ENCODE peak calls at places on chromosomes 7 and 10, in six cellular contexts. F is endothelial cell of umbilical vein, V is mesenchymal stem cell, A is HepG2, S is hepatocyte, Y is HCT116. Q is an unnamed sample.

GRCh38 chr10:20624642-20625041 is 272.5 kb downstream of the NEBL start:
- DNase-seq in F (no peak), V (peak), S (no peak), A (no peak), Y (no peak), Q (no peak)

GRCh38 chr7:79868010-79868409 is 266.6 kb upstream of the GNAI1 start:
- DNase-seq in Y (no peak), A (no peak), F (no peak), S (no peak), V (peak), Q (peak)

GRCh38 chr7:135508853-135509588 is 881 bp downstream of the CNOT4 start:
- DNase-seq in Y (no peak), V (peak), A (peak), F (peak), S (peak), Q (no peak)

GRCh38 chr10:80996615-80997193 is 459.0 kb downstream of the SH2D4B start:
- DNase-seq in A (no peak), Y (no peak), F (no peak), V (no peak), S (no peak), Q (no peak)

GRCh38 chr10:27998178-27998953 is 513 bp downstream of the ODAD2 start:
- DNase-seq in V (peak), F (peak), Y (no peak), A (no peak), S (peak), Q (peak)

GRCh38 chr10:3452234-3452633 is 279.7 kb upstream of the PITRM1 start:
- DNase-seq in Y (no peak), F (peak), S (peak), V (peak), A (no peak), Q (peak)

GRCh38 chr7:50261593-50261992 is 42.9 kb upstream of the IKZF1 start:
- DNase-seq in S (no peak), V (no peak), F (no peak), Y (no peak), A (no peak), Q (no peak)

GRCh38 chr10:34473174-34474059 is 341.7 kb downstream of the PARD3 start:
- DNase-seq in A (no peak), Y (no peak), S (no peak), V (peak), F (no peak), Q (no peak)

GRCh38 chr10:71242621-71243009 is 30.2 kb downstream of the UNC5B start:
- DNase-seq in V (no peak), F (no peak), A (no peak), S (no peak), Y (no peak), Q (no peak)

GRCh38 chr7:126529833-126530232 is 722.9 kb downstream of the GRM8 start:
- DNase-seq in A (no peak), F (no peak), V (no peak), S (no peak), Y (no peak), Q (no peak)

GRCh38 chr7:158024351-158024715 is 563.3 kb downstream of the PTPRN2 start:
- DNase-seq in S (no peak), Y (no peak), A (no peak), F (no peak), V (no peak), Q (no peak)

GRCh38 chr10:112435013-112435619 is 11.6 kb downstream of the ZDHHC6 start:
- DNase-seq in S (peak), A (peak), V (peak), Y (peak), F (peak), Q (no peak)

GRCh38 chr10:29734980-29735627 is 100.3 kb upstream of the SVIL start:
- DNase-seq in A (no peak), V (peak), S (peak), F (peak), Y (no peak), Q (peak)

GRCh38 chr10:70773965-70774809 is 11.0 kb downstream of the TBATA start:
- DNase-seq in V (no peak), A (no peak), F (no peak), Y (no peak), S (no peak), Q (peak)

GRCh38 chr7:120400806-120401455 is 128.0 kb downstream of the KCND2 start:
- DNase-seq in V (no peak), S (no peak), A (no peak), Y (no peak), F (no peak), Q (peak)

GRCh38 chr7:44383566-44383965 is 58.2 kb upstream of the CAMK2B start:
- DNase-seq in V (peak), A (no peak), Y (no peak), S (no peak), F (peak), Q (peak)

GRCh38 chr10:126062132-126063032 is 166.0 kb downstream of the FANK1 start:
- DNase-seq in S (peak), F (peak), V (peak), Y (peak), A (no peak), Q (peak)

GRCh38 chr7:82204694-82205093 is 238.9 kb downstream of the CACNA2D1 start:
- DNase-seq in V (peak), F (no peak), Y (no peak), A (no peak), S (no peak), Q (peak)

GRCh38 chr10:133399123-133399601 is 5.2 kb downstream of the MTG1 start:
- DNase-seq in F (no peak), A (no peak), Y (no peak), S (no peak), V (no peak), Q (no peak)

GRCh38 chr10:116721048-116721897 is 21.1 kb downstream of the HSPA12A start:
- DNase-seq in A (peak), F (no peak), Y (no peak), S (no peak), V (peak), Q (peak)

GRCh38 chr10:73910401-73910763 is 550 bp upstream of the PLAU start:
- DNase-seq in S (no peak), A (peak), Y (no peak), F (no peak), V (peak), Q (no peak)

GRCh38 chr10:69397972-69398371 is 18.7 kb downstream of the TACR2 start:
- DNase-seq in F (no peak), A (no peak), Y (no peak), V (peak), S (no peak), Q (no peak)

GRCh38 chr10:2897619-2898508 is 169.5 kb upstream of the PFKP start:
- DNase-seq in A (no peak), S (no peak), Y (no peak), F (peak), V (peak), Q (no peak)

GRCh38 chr7:727104-727805 is at the start of gene PRKAR1B:
- DNase-seq in S (peak), Y (no peak), F (no peak), A (no peak), V (no peak), Q (peak)

GRCh38 chr10:121862042-121862441 is 65.8 kb downstream of the ATE1 start:
- DNase-seq in S (no peak), V (no peak), A (no peak), Y (no peak), F (no peak), Q (no peak)

GRCh38 chr10:17426263-17426600 is 28.2 kb downstream of the ST8SIA6 start:
- DNase-seq in F (no peak), S (no peak), V (no peak), A (no peak), Y (no peak), Q (no peak)

GRCh38 chr10:101708870-101709269 is 13.9 kb upstream of the FBXW4 start:
- DNase-seq in S (no peak), V (no peak), F (no peak), Y (no peak), A (no peak), Q (no peak)

GRCh38 chr10:109898666-109899577 is 24.4 kb downstream of the XPNPEP1 start:
- DNase-seq in V (no peak), S (no peak), A (no peak), Y (no peak), F (peak), Q (peak)

GRCh38 chr10:113385021-113385975 is 167.6 kb upstream of the HABP2 start:
- DNase-seq in A (peak), Y (peak), F (peak), V (peak), S (peak), Q (peak)

GRCh38 chr10:131724891-131725735 is 175.7 kb upstream of the PPP2R2D start:
- DNase-seq in A (no peak), Y (no peak), F (no peak), V (no peak), S (no peak), Q (peak)

GRCh38 chr10:71638577-71639411 is 80.8 kb downstream of the C10orf105 start:
- DNase-seq in S (peak), Y (no peak), F (no peak), A (peak), V (no peak), Q (peak)

GRCh38 chr7:117249696-117250095 is 73.2 kb downstream of the WNT2 start:
- DNase-seq in F (no peak), A (no peak), Y (no peak), S (no peak), V (no peak), Q (no peak)

GRCh38 chr7:35720032-35720431 is 25.1 kb upstream of the HERPUD2 start:
- DNase-seq in Y (no peak), S (no peak), F (no peak), V (no peak), A (no peak), Q (no peak)

GRCh38 chr7:44068054-44068453 is 2.7 kb upstream of the PGAM2 start:
- DNase-seq in A (no peak), S (no peak), F (no peak), V (no peak), Y (no peak), Q (peak)

GRCh38 chr7:131546583-131547111 is 9.8 kb downstream of the PODXL start:
- DNase-seq in S (no peak), V (no peak), F (peak), A (peak), Y (no peak), Q (peak)

GRCh38 chr10:86668297-86669165 is at the start of gene LDB3:
- DNase-seq in F (no peak), A (no peak), V (peak), Y (no peak), S (peak), Q (peak)

GRCh38 chr10:58334817-58335305 is at the start of gene UBE2D1:
- DNase-seq in F (peak), Y (peak), A (peak), V (peak), S (peak), Q (peak)

GRCh38 chr10:13797171-13797570 is 210.4 kb downstream of the PRPF18 start:
- DNase-seq in V (no peak), S (no peak), A (no peak), F (no peak), Y (no peak), Q (no peak)

GRCh38 chr7:14170872-14171271 is 181.4 kb upstream of the ETV1 start:
- DNase-seq in Y (no peak), V (no peak), S (no peak), F (no peak), A (no peak), Q (peak)
- H2AFZ ChIP-seq in Y (peak), V (no peak), S (no peak), F (no peak), A (no peak), Q (no peak)

GRCh38 chr10:127921075-127921750 is 14.3 kb downstream of the PTPRE start:
- DNase-seq in V (no peak), S (no peak), A (no peak), F (no peak), Y (no peak), Q (no peak)

GRCh38 chr10:127922206-127922605 is 15.3 kb downstream of the PTPRE start:
- DNase-seq in Y (no peak), A (no peak), F (no peak), V (no peak), S (no peak), Q (no peak)

GRCh38 chr10:127922675-127923366 is 15.9 kb downstream of the PTPRE start:
- DNase-seq in V (peak), F (peak), S (peak), A (peak), Y (peak), Q (peak)

GRCh38 chr10:127920319-127921074 is 13.6 kb downstream of the PTPRE start:
- DNase-seq in Y (no peak), A (no peak), F (no peak), V (peak), S (no peak), Q (no peak)

DNA sequence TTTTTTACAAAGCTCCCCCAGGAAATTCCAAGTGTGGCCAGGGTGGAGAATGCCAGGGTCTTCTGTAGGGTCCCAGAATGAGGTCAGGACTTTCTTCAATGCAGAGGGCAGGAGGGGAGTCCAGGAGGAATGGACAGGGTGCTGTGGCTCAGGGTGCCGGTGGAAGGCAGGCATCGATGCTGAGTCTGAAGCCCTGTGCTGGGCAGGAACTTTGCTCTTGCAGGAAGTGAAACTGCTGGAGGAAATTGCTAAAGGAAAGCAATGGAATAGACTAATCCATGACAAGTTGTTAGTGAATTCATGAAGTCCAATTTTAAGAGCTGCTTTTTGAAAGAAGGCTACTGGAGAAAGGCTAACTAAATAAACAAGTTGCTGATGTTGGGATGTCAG is 14.8 kb downstream of the PTPRE start:
- DNase-seq in A (no peak), Y (no peak), V (peak), S (no peak), F (peak), Q (no peak)
- H3K4me2 ChIP-seq in A (no peak), Y (no peak), V (no peak), S (no peak), F (peak), Q (no peak)

DNA sequence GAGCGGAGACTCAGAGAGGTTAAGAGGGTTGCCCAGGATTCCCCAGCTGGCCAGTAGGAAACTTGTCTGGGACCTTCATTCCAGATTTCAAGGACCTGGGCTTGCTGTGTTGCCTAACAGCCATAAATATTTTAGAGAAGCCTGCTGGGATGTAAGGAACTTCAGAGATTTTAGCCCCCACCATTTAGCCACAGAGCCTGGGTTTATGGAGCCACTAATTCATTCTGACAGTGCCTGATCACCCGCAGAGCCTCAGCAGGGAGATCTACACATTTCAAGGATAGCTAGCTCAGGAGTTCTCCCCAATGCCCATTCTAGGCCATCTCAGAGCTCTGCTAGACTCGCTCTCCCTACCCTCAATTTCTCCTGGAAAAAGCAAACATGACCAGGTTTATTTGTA is 56.5 kb upstream of the TRUB1 start:
- DNase-seq in V (peak), A (no peak), F (no peak), S (no peak), Y (no peak), Q (no peak)
- H2AFZ ChIP-seq in V (no peak), A (no peak), F (no peak), S (no peak), Y (no peak), Q (peak)

DNA sequence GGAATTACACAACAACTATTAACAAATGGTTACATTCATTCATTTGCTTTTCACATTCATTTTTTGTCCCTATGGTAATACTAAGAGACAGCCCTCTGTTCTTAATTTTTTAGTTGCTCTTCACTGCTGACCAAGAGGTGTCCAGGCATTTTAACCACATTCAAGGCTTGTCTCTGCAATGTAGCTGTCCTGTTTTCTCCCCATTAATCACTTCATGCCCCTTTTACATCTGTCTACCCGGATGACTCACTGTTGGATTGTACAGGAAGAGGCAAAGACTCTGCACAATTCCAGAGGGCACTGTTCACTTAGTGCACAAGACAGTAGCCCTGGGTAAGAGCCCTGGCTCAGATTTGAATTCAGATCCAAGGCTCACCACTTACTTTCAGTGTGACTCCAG is 168.5 kb downstream of the NOC3L start:
- DNase-seq in F (no peak), Y (no peak), A (no peak), V (peak), S (peak), Q (no peak)
- H3K4me2 ChIP-seq in F (no peak), Y (no peak), A (no peak), V (no peak), S (no peak), Q (peak)

GRCh38 chr10:120806081-120806480 is 45.1 kb upstream of the WDR11 start:
- DNase-seq in S (no peak), Y (no peak), F (no peak), A (no peak), V (no peak), Q (no peak)

GRCh38 chr10:120813085-120813484 is 38.1 kb upstream of the WDR11 start:
- DNase-seq in V (no peak), A (no peak), F (no peak), S (no peak), Y (no peak), Q (no peak)

GRCh38 chr10:120805014-120805805 is 46.0 kb upstream of the WDR11 start:
- DNase-seq in S (no peak), A (no peak), F (no peak), V (no peak), Y (peak), Q (no peak)

DNA sequence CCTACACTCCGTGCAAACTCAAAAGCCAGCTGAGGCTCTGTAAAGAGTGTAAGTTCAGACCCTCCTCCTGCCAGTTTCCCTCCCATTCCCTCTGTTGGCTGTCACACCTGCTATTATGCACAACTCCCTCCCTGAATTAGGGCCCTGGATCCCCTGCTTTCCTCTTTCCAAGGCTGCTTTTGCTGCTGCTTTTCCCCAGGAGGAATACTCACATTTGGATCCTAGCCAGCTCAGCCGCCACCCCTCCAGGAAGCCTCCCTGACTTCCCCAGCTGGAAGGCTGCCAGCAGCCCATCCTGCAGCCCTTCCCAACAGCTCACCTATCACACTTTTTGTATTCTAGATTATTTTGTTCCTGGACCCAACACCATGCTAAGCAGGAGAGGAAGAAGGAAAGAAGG is 40.9 kb upstream of the WDR11 start:
- DNase-seq in F (peak), A (no peak), Y (no peak), V (no peak), S (no peak), Q (no peak)
- H2AFZ ChIP-seq in F (no peak), A (no peak), Y (no peak), V (no peak), S (no peak), Q (no peak)

GRCh38 chr10:23095966-23096813 is 811 bp downstream of the MSRB2 start:
- DNase-seq in F (peak), V (peak), S (peak), Y (no peak), A (peak), Q (peak)
- H3K4me2 ChIP-seq in F (peak), V (peak), S (peak), Y (peak), A (peak), Q (peak)

Q was measured in osteoblast.